ENCODE peak calls at places on chromosomes 7 and 10, in seven cellular contexts. One of them, this sample, is unnamed.

GRCh38 chr10:126500866-126501265 is 112.6 kb upstream of the ADAM12 start:
- DNase-seq in hepatocyte: no peak
- DNase-seq in posterior cingulate gyrus: no peak
- DNase-seq in pulmonary artery endothelial cell: no peak
- DNase-seq in H9: no peak
- DNase-seq in GM23248: peak
- DNase-seq in stimulated activated naive CD8-positive, alpha-beta T cell treated with anti-CD3 and anti-CD28 coated beads, Interleukin-15, amount 100 ng/mL, for 72 hours: no peak
- DNase-seq in this sample: no peak

GRCh38 chr10:127939786-127940330 is 33.0 kb downstream of the PTPRE start:
- DNase-seq in hepatocyte: no peak
- DNase-seq in posterior cingulate gyrus: no peak
- DNase-seq in pulmonary artery endothelial cell: no peak
- DNase-seq in H9: no peak
- DNase-seq in GM23248: no peak
- DNase-seq in stimulated activated naive CD8-positive, alpha-beta T cell treated with anti-CD3 and anti-CD28 coated beads, Interleukin-15, amount 100 ng/mL, for 72 hours: no peak
- DNase-seq in this sample: no peak

GRCh38 chr10:94125856-94126255 is 132.1 kb downstream of the PLCE1 start:
- DNase-seq in hepatocyte: no peak
- DNase-seq in posterior cingulate gyrus: no peak
- DNase-seq in pulmonary artery endothelial cell: no peak
- DNase-seq in H9: no peak
- DNase-seq in GM23248: peak
- DNase-seq in stimulated activated naive CD8-positive, alpha-beta T cell treated with anti-CD3 and anti-CD28 coated beads, Interleukin-15, amount 100 ng/mL, for 72 hours: no peak
- DNase-seq in this sample: no peak

GRCh38 chr10:132543916-132544743 is 6.5 kb downstream of the INPP5A start:
- DNase-seq in hepatocyte: no peak
- DNase-seq in posterior cingulate gyrus: no peak
- DNase-seq in pulmonary artery endothelial cell: no peak
- DNase-seq in H9: no peak
- DNase-seq in GM23248: no peak
- DNase-seq in stimulated activated naive CD8-positive, alpha-beta T cell treated with anti-CD3 and anti-CD28 coated beads, Interleukin-15, amount 100 ng/mL, for 72 hours: no peak
- DNase-seq in this sample: no peak

GRCh38 chr7:44058759-44059218 is 6.6 kb downstream of the PGAM2 start:
- DNase-seq in hepatocyte: no peak
- DNase-seq in posterior cingulate gyrus: no peak
- DNase-seq in pulmonary artery endothelial cell: no peak
- DNase-seq in H9: no peak
- DNase-seq in GM23248: no peak
- DNase-seq in stimulated activated naive CD8-positive, alpha-beta T cell treated with anti-CD3 and anti-CD28 coated beads, Interleukin-15, amount 100 ng/mL, for 72 hours: no peak
- DNase-seq in this sample: no peak

GRCh38 chr10:53045315-53045714 is 272.7 kb upstream of the MBL2 start:
- DNase-seq in hepatocyte: no peak
- DNase-seq in posterior cingulate gyrus: no peak
- DNase-seq in pulmonary artery endothelial cell: no peak
- DNase-seq in H9: no peak
- DNase-seq in GM23248: no peak
- DNase-seq in stimulated activated naive CD8-positive, alpha-beta T cell treated with anti-CD3 and anti-CD28 coated beads, Interleukin-15, amount 100 ng/mL, for 72 hours: no peak
- DNase-seq in this sample: no peak

GRCh38 chr10:31508882-31509281 is 189.9 kb downstream of the ZEB1 start:
- DNase-seq in hepatocyte: no peak
- DNase-seq in posterior cingulate gyrus: no peak
- DNase-seq in pulmonary artery endothelial cell: no peak
- DNase-seq in H9: no peak
- DNase-seq in GM23248: peak
- DNase-seq in stimulated activated naive CD8-positive, alpha-beta T cell treated with anti-CD3 and anti-CD28 coated beads, Interleukin-15, amount 100 ng/mL, for 72 hours: no peak
- DNase-seq in this sample: no peak

GRCh38 chr7:105352018-105352612 is 36.6 kb downstream of the SRPK2 start:
- DNase-seq in hepatocyte: peak
- DNase-seq in posterior cingulate gyrus: peak
- DNase-seq in pulmonary artery endothelial cell: no peak
- DNase-seq in H9: no peak
- DNase-seq in GM23248: peak
- DNase-seq in stimulated activated naive CD8-positive, alpha-beta T cell treated with anti-CD3 and anti-CD28 coated beads, Interleukin-15, amount 100 ng/mL, for 72 hours: peak
- DNase-seq in this sample: peak

GRCh38 chr7:23396222-23396621 is 74.1 kb downstream of the IGF2BP3 start:
- DNase-seq in hepatocyte: no peak
- DNase-seq in posterior cingulate gyrus: no peak
- DNase-seq in pulmonary artery endothelial cell: no peak
- DNase-seq in H9: no peak
- DNase-seq in GM23248: peak
- DNase-seq in stimulated activated naive CD8-positive, alpha-beta T cell treated with anti-CD3 and anti-CD28 coated beads, Interleukin-15, amount 100 ng/mL, for 72 hours: no peak
- DNase-seq in this sample: no peak

GRCh38 chr10:22222236-22223190 is 4.7 kb upstream of the EBLN1 start:
- DNase-seq in hepatocyte: no peak
- DNase-seq in posterior cingulate gyrus: no peak
- DNase-seq in pulmonary artery endothelial cell: no peak
- DNase-seq in H9: no peak
- DNase-seq in GM23248: no peak
- DNase-seq in stimulated activated naive CD8-positive, alpha-beta T cell treated with anti-CD3 and anti-CD28 coated beads, Interleukin-15, amount 100 ng/mL, for 72 hours: no peak
- DNase-seq in this sample: no peak

GRCh38 chr7:95545007-95545615 is 51.2 kb downstream of the PDK4 start:
- DNase-seq in hepatocyte: peak
- DNase-seq in posterior cingulate gyrus: peak
- DNase-seq in pulmonary artery endothelial cell: peak
- DNase-seq in H9: no peak
- DNase-seq in GM23248: peak
- DNase-seq in stimulated activated naive CD8-positive, alpha-beta T cell treated with anti-CD3 and anti-CD28 coated beads, Interleukin-15, amount 100 ng/mL, for 72 hours: no peak
- DNase-seq in this sample: peak

GRCh38 chr7:114086491-114086905 is 167.7 kb upstream of the PPP1R3A start:
- DNase-seq in hepatocyte: peak
- DNase-seq in posterior cingulate gyrus: no peak
- DNase-seq in pulmonary artery endothelial cell: no peak
- DNase-seq in H9: peak
- DNase-seq in GM23248: peak
- DNase-seq in stimulated activated naive CD8-positive, alpha-beta T cell treated with anti-CD3 and anti-CD28 coated beads, Interleukin-15, amount 100 ng/mL, for 72 hours: no peak
- DNase-seq in this sample: peak

GRCh38 chr7:121499526-121500123 is 103.5 kb upstream of the FAM3C start:
- DNase-seq in hepatocyte: no peak
- DNase-seq in posterior cingulate gyrus: no peak
- DNase-seq in pulmonary artery endothelial cell: no peak
- DNase-seq in H9: no peak
- DNase-seq in GM23248: peak
- DNase-seq in stimulated activated naive CD8-positive, alpha-beta T cell treated with anti-CD3 and anti-CD28 coated beads, Interleukin-15, amount 100 ng/mL, for 72 hours: peak
- DNase-seq in this sample: no peak

GRCh38 chr7:55533050-55533728 is 39.1 kb downstream of the VOPP1 start:
- DNase-seq in hepatocyte: no peak
- DNase-seq in posterior cingulate gyrus: no peak
- DNase-seq in pulmonary artery endothelial cell: no peak
- DNase-seq in H9: no peak
- DNase-seq in GM23248: peak
- DNase-seq in stimulated activated naive CD8-positive, alpha-beta T cell treated with anti-CD3 and anti-CD28 coated beads, Interleukin-15, amount 100 ng/mL, for 72 hours: peak
- DNase-seq in this sample: no peak

GRCh38 chr7:149558149-149558861 is 60.7 kb upstream of the ZNF746 start:
- DNase-seq in hepatocyte: no peak
- DNase-seq in posterior cingulate gyrus: no peak
- DNase-seq in pulmonary artery endothelial cell: no peak
- DNase-seq in H9: no peak
- DNase-seq in GM23248: peak
- DNase-seq in stimulated activated naive CD8-positive, alpha-beta T cell treated with anti-CD3 and anti-CD28 coated beads, Interleukin-15, amount 100 ng/mL, for 72 hours: no peak
- DNase-seq in this sample: no peak

GRCh38 chr7:44144426-44144967 is 3.4 kb upstream of the MYL7 start:
- DNase-seq in hepatocyte: no peak
- DNase-seq in posterior cingulate gyrus: no peak
- DNase-seq in pulmonary artery endothelial cell: no peak
- DNase-seq in H9: no peak
- DNase-seq in GM23248: no peak
- DNase-seq in stimulated activated naive CD8-positive, alpha-beta T cell treated with anti-CD3 and anti-CD28 coated beads, Interleukin-15, amount 100 ng/mL, for 72 hours: no peak
- DNase-seq in this sample: no peak

GRCh38 chr7:16695621-16696237 is 49.7 kb downstream of the BZW2 start:
- DNase-seq in hepatocyte: peak
- DNase-seq in posterior cingulate gyrus: no peak
- DNase-seq in pulmonary artery endothelial cell: peak
- DNase-seq in H9: no peak
- DNase-seq in GM23248: peak
- DNase-seq in stimulated activated naive CD8-positive, alpha-beta T cell treated with anti-CD3 and anti-CD28 coated beads, Interleukin-15, amount 100 ng/mL, for 72 hours: no peak
- DNase-seq in this sample: peak

GRCh38 chr10:78393094-78393493 is 359.4 kb downstream of the RPS24 start:
- DNase-seq in hepatocyte: no peak
- DNase-seq in posterior cingulate gyrus: no peak
- DNase-seq in pulmonary artery endothelial cell: no peak
- DNase-seq in H9: no peak
- DNase-seq in GM23248: no peak
- DNase-seq in stimulated activated naive CD8-positive, alpha-beta T cell treated with anti-CD3 and anti-CD28 coated beads, Interleukin-15, amount 100 ng/mL, for 72 hours: no peak
- DNase-seq in this sample: no peak

GRCh38 chr10:33638891-33639290 is 304.4 kb upstream of the NRP1 start:
- DNase-seq in hepatocyte: no peak
- DNase-seq in posterior cingulate gyrus: no peak
- DNase-seq in pulmonary artery endothelial cell: no peak
- DNase-seq in H9: no peak
- DNase-seq in GM23248: no peak
- DNase-seq in stimulated activated naive CD8-positive, alpha-beta T cell treated with anti-CD3 and anti-CD28 coated beads, Interleukin-15, amount 100 ng/mL, for 72 hours: no peak
- DNase-seq in this sample: no peak

GRCh38 chr10:133182791-133183645 is 23.0 kb downstream of the KNDC1 start:
- DNase-seq in hepatocyte: no peak
- DNase-seq in posterior cingulate gyrus: no peak
- DNase-seq in pulmonary artery endothelial cell: no peak
- DNase-seq in H9: no peak
- DNase-seq in GM23248: no peak
- DNase-seq in stimulated activated naive CD8-positive, alpha-beta T cell treated with anti-CD3 and anti-CD28 coated beads, Interleukin-15, amount 100 ng/mL, for 72 hours: no peak
- DNase-seq in this sample: no peak

GRCh38 chr10:43338117-43338516 is 33.3 kb upstream of the FXYD4 start:
- DNase-seq in hepatocyte: no peak
- DNase-seq in posterior cingulate gyrus: no peak
- DNase-seq in pulmonary artery endothelial cell: no peak
- DNase-seq in H9: peak
- DNase-seq in GM23248: no peak
- DNase-seq in stimulated activated naive CD8-positive, alpha-beta T cell treated with anti-CD3 and anti-CD28 coated beads, Interleukin-15, amount 100 ng/mL, for 72 hours: no peak
- DNase-seq in this sample: no peak

GRCh38 chr7:157758468-157759245 is 421.9 kb downstream of the DNAJB6 start:
- DNase-seq in hepatocyte: no peak
- DNase-seq in posterior cingulate gyrus: no peak
- DNase-seq in pulmonary artery endothelial cell: no peak
- DNase-seq in H9: peak
- DNase-seq in GM23248: no peak
- DNase-seq in stimulated activated naive CD8-positive, alpha-beta T cell treated with anti-CD3 and anti-CD28 coated beads, Interleukin-15, amount 100 ng/mL, for 72 hours: no peak
- DNase-seq in this sample: no peak

GRCh38 chr7:134184767-134185166 is 57.6 kb downstream of the LRGUK start:
- DNase-seq in hepatocyte: no peak
- DNase-seq in posterior cingulate gyrus: no peak
- DNase-seq in pulmonary artery endothelial cell: no peak
- DNase-seq in H9: no peak
- DNase-seq in GM23248: no peak
- DNase-seq in stimulated activated naive CD8-positive, alpha-beta T cell treated with anti-CD3 and anti-CD28 coated beads, Interleukin-15, amount 100 ng/mL, for 72 hours: no peak
- DNase-seq in this sample: no peak

GRCh38 chr10:52883996-52884871 is 111.7 kb upstream of the MBL2 start:
- DNase-seq in hepatocyte: peak
- DNase-seq in posterior cingulate gyrus: peak
- DNase-seq in pulmonary artery endothelial cell: peak
- DNase-seq in H9: peak
- DNase-seq in GM23248: peak
- DNase-seq in stimulated activated naive CD8-positive, alpha-beta T cell treated with anti-CD3 and anti-CD28 coated beads, Interleukin-15, amount 100 ng/mL, for 72 hours: peak
- DNase-seq in this sample: peak

GRCh38 chr10:61760943-61761824 is 98.5 kb downstream of the CABCOCO1 start:
- DNase-seq in hepatocyte: peak
- DNase-seq in posterior cingulate gyrus: no peak
- DNase-seq in pulmonary artery endothelial cell: no peak
- DNase-seq in H9: no peak
- DNase-seq in GM23248: peak
- DNase-seq in stimulated activated naive CD8-positive, alpha-beta T cell treated with anti-CD3 and anti-CD28 coated beads, Interleukin-15, amount 100 ng/mL, for 72 hours: no peak
- DNase-seq in this sample: peak

GRCh38 chr7:27651702-27652101 is 11.0 kb downstream of the HIBADH start:
- DNase-seq in hepatocyte: no peak
- DNase-seq in posterior cingulate gyrus: no peak
- DNase-seq in pulmonary artery endothelial cell: no peak
- DNase-seq in H9: no peak
- DNase-seq in GM23248: no peak
- DNase-seq in stimulated activated naive CD8-positive, alpha-beta T cell treated with anti-CD3 and anti-CD28 coated beads, Interleukin-15, amount 100 ng/mL, for 72 hours: no peak
- DNase-seq in this sample: no peak

GRCh38 chr10:8053446-8054242 is 844 bp upstream of the GATA3 start:
- DNase-seq in hepatocyte: peak
- DNase-seq in posterior cingulate gyrus: peak
- DNase-seq in pulmonary artery endothelial cell: peak
- DNase-seq in H9: peak
- DNase-seq in GM23248: peak
- DNase-seq in stimulated activated naive CD8-positive, alpha-beta T cell treated with anti-CD3 and anti-CD28 coated beads, Interleukin-15, amount 100 ng/mL, for 72 hours: peak
- DNase-seq in this sample: peak

GRCh38 chr7:79453266-79453557 is 255 bp downstream of the MAGI2 start:
- DNase-seq in hepatocyte: no peak
- DNase-seq in posterior cingulate gyrus: no peak
- DNase-seq in pulmonary artery endothelial cell: no peak
- DNase-seq in H9: no peak
- DNase-seq in GM23248: no peak
- DNase-seq in stimulated activated naive CD8-positive, alpha-beta T cell treated with anti-CD3 and anti-CD28 coated beads, Interleukin-15, amount 100 ng/mL, for 72 hours: no peak
- DNase-seq in this sample: no peak